ENCODE peak calls at places on chromosomes 7 and 10, in nine cellular contexts. One of them, this sample, is unnamed.

GRCh38 chr10:132136689-132137088 is 50.1 kb upstream of the DPYSL4 start:
- DNase-seq in transverse colon: no peak
- DNase-seq in breast epithelium: no peak
- DNase-seq in HCT116: no peak
- DNase-seq in stomach: no peak
- DNase-seq in suprapubic skin: peak
- DNase-seq in K562: no peak
- DNase-seq in upper lobe of left lung: no peak
- DNase-seq in esophagus muscularis mucosa: no peak
- DNase-seq in this sample: no peak

GRCh38 chr10:100799881-100800280 is 54.5 kb downstream of the PAX2 start:
- DNase-seq in transverse colon: no peak
- DNase-seq in breast epithelium: no peak
- DNase-seq in HCT116: no peak
- DNase-seq in stomach: no peak
- DNase-seq in suprapubic skin: no peak
- DNase-seq in K562: no peak
- DNase-seq in upper lobe of left lung: no peak
- DNase-seq in esophagus muscularis mucosa: no peak
- DNase-seq in this sample: no peak

GRCh38 chr10:78579586-78579985 is 489.2 kb upstream of the ZMIZ1 start:
- DNase-seq in transverse colon: no peak
- DNase-seq in breast epithelium: no peak
- DNase-seq in HCT116: no peak
- DNase-seq in stomach: no peak
- DNase-seq in suprapubic skin: no peak
- DNase-seq in K562: no peak
- DNase-seq in upper lobe of left lung: no peak
- DNase-seq in esophagus muscularis mucosa: no peak
- DNase-seq in this sample: no peak

GRCh38 chr10:59674211-59674836 is 35.3 kb downstream of the SLC16A9 start:
- DNase-seq in transverse colon: peak
- DNase-seq in breast epithelium: no peak
- DNase-seq in HCT116: no peak
- DNase-seq in stomach: no peak
- DNase-seq in suprapubic skin: no peak
- DNase-seq in K562: no peak
- DNase-seq in upper lobe of left lung: no peak
- DNase-seq in esophagus muscularis mucosa: no peak
- DNase-seq in this sample: no peak

GRCh38 chr7:90825779-90826178 is 229.7 kb downstream of the CDK14 start:
- DNase-seq in transverse colon: no peak
- DNase-seq in breast epithelium: no peak
- DNase-seq in HCT116: no peak
- DNase-seq in stomach: no peak
- DNase-seq in suprapubic skin: no peak
- DNase-seq in K562: no peak
- DNase-seq in upper lobe of left lung: no peak
- DNase-seq in esophagus muscularis mucosa: no peak
- DNase-seq in this sample: no peak

GRCh38 chr10:132746801-132747625 is 38.9 kb downstream of the NKX6-2 start:
- DNase-seq in transverse colon: no peak
- DNase-seq in breast epithelium: no peak
- DNase-seq in HCT116: no peak
- DNase-seq in stomach: no peak
- DNase-seq in suprapubic skin: no peak
- DNase-seq in K562: no peak
- DNase-seq in upper lobe of left lung: no peak
- DNase-seq in esophagus muscularis mucosa: no peak
- DNase-seq in this sample: no peak

GRCh38 chr10:48526371-48526821 is 78.5 kb downstream of the ARHGAP22 start:
- DNase-seq in transverse colon: no peak
- DNase-seq in breast epithelium: no peak
- DNase-seq in HCT116: no peak
- DNase-seq in stomach: peak
- DNase-seq in suprapubic skin: no peak
- DNase-seq in K562: no peak
- DNase-seq in upper lobe of left lung: no peak
- DNase-seq in esophagus muscularis mucosa: no peak
- DNase-seq in this sample: no peak

GRCh38 chr7:36284470-36284869 is 105.2 kb upstream of the ANLN start:
- DNase-seq in transverse colon: no peak
- DNase-seq in breast epithelium: no peak
- DNase-seq in HCT116: no peak
- DNase-seq in stomach: no peak
- DNase-seq in suprapubic skin: no peak
- DNase-seq in K562: no peak
- DNase-seq in upper lobe of left lung: no peak
- DNase-seq in esophagus muscularis mucosa: no peak
- DNase-seq in this sample: no peak

GRCh38 chr10:89416465-89416864 is 2.1 kb downstream of the IFIT5 start:
- DNase-seq in transverse colon: no peak
- DNase-seq in breast epithelium: no peak
- DNase-seq in HCT116: no peak
- DNase-seq in stomach: no peak
- DNase-seq in suprapubic skin: no peak
- DNase-seq in K562: no peak
- DNase-seq in upper lobe of left lung: no peak
- DNase-seq in esophagus muscularis mucosa: no peak
- DNase-seq in this sample: no peak

GRCh38 chr10:89413398-89413912 is 913 bp upstream of the IFIT5 start:
- DNase-seq in transverse colon: no peak
- DNase-seq in breast epithelium: no peak
- DNase-seq in HCT116: no peak
- DNase-seq in stomach: no peak
- DNase-seq in suprapubic skin: no peak
- DNase-seq in K562: no peak
- DNase-seq in upper lobe of left lung: no peak
- DNase-seq in esophagus muscularis mucosa: no peak
- DNase-seq in this sample: no peak

GRCh38 chr10:89414879-89415821 is 782 bp downstream of the IFIT5 start:
- DNase-seq in transverse colon: peak
- DNase-seq in breast epithelium: peak
- DNase-seq in HCT116: no peak
- DNase-seq in stomach: peak
- DNase-seq in suprapubic skin: peak
- DNase-seq in K562: no peak
- DNase-seq in upper lobe of left lung: peak
- DNase-seq in esophagus muscularis mucosa: no peak
- DNase-seq in this sample: no peak

GRCh38 chr10:89419548-89419947 is 5.2 kb downstream of the IFIT5 start:
- DNase-seq in transverse colon: no peak
- DNase-seq in breast epithelium: no peak
- DNase-seq in HCT116: no peak
- DNase-seq in stomach: no peak
- DNase-seq in suprapubic skin: no peak
- DNase-seq in K562: peak
- DNase-seq in upper lobe of left lung: no peak
- DNase-seq in esophagus muscularis mucosa: no peak
- DNase-seq in this sample: no peak

DNA sequence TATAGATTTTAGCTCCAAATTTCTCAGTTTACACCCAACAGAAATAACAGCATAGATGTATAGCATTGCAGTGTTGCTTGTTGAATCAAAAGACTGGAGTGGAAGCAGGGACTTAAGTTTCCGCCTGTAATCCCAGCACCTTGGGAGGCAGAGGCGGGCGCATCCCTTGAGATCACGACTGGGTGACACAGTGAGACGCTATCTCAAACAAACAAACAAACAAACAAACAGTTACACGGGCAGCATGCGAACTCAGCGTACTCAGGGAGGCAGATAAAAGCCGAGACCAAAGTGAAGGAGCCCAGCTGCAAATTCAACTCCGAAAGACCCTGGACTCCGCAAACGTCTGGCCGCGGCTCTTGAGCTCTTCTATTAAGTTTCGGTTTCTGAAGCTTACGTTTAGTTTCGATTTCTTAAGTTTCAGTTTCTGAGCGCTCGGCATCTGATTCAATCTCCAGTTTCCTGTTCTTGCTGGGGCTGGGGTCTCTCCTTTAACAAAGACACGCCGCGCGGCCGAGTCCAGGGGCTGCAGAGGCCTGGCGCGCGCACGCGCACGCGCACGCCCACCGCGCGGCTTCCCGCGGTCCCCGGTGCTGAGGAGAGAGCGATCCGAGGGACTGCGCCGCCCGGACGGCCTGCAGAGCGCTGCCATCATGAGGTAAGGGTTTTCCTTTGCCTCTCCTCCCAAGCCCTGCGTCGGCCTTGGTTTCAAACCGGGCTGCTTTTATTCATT is at the start of gene IFIT5:
- DNase-seq in transverse colon: peak
- DNase-seq in breast epithelium: peak
- DNase-seq in HCT116: no peak
- DNase-seq in stomach: peak
- DNase-seq in suprapubic skin: peak
- DNase-seq in K562: peak
- DNase-seq in upper lobe of left lung: peak
- DNase-seq in esophagus muscularis mucosa: peak
- DNase-seq in this sample: no peak
- TF ChIP-seq POLR2A in transverse colon: no peak
- TF ChIP-seq POLR2A in breast epithelium: peak
- TF ChIP-seq POLR2A in HCT116: peak
- TF ChIP-seq POLR2A in stomach: no peak
- TF ChIP-seq POLR2A in suprapubic skin: no peak
- TF ChIP-seq POLR2A in K562: no peak
- TF ChIP-seq POLR2A in upper lobe of left lung: peak
- TF ChIP-seq POLR2A in esophagus muscularis mucosa: peak
- TF ChIP-seq POLR2A in this sample: peak

DNA sequence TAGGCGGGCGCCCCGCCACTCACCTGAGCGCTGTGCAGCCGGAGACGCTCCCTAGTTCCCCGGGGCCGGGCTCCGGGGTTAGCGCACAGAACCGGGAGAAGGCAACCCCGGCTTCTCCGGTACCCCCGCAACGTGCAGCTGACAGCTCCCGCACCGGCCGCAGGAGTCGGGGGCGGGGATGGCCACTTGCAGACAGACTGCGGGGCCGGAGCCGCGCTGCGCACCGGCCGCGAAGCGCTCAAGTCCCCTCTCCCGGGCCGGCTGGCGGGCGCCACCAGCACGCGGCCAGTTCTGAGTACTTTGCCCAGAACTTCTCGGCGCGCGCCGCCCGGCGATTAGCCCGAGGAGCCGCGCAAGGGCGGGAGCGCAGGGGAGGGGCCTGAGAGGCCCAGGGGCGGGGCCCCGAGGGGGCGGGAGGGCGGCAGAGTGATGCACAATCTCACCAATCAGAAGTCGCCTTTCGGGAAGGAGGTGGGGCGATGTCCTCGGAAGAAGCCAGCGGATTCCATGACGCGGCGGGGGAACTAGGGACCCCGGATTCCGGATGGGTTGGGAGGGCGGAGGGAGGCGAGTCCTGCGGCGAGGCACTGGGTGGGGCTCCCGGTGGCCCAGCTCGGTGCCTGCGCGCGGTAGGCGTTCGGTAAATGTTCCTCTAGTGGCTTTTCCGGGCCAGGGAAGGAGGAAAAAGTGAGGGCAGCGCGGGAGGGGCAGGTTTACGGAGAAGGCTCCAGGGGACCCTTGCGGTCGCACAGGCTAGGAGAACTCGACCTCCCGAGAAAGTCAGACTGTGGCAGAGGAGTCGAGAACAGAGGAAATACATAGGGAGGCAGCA is at the start of gene OSBPL3:
- DNase-seq in transverse colon: peak
- DNase-seq in breast epithelium: peak
- DNase-seq in HCT116: peak
- DNase-seq in stomach: peak
- DNase-seq in suprapubic skin: peak
- DNase-seq in K562: peak
- DNase-seq in upper lobe of left lung: peak
- DNase-seq in esophagus muscularis mucosa: peak
- DNase-seq in this sample: peak
- TF ChIP-seq POLR2AphosphoS5 in transverse colon: peak
- TF ChIP-seq POLR2AphosphoS5 in breast epithelium: peak
- TF ChIP-seq POLR2AphosphoS5 in HCT116: peak
- TF ChIP-seq POLR2AphosphoS5 in stomach: peak
- TF ChIP-seq POLR2AphosphoS5 in suprapubic skin: no peak
- TF ChIP-seq POLR2AphosphoS5 in K562: peak
- TF ChIP-seq POLR2AphosphoS5 in upper lobe of left lung: no peak
- TF ChIP-seq POLR2AphosphoS5 in esophagus muscularis mucosa: peak
- TF ChIP-seq POLR2AphosphoS5 in this sample: peak

GRCh38 chr10:21493841-21494220 is 31.7 kb downstream of the SKIDA1 start:
- DNase-seq in transverse colon: no peak
- DNase-seq in breast epithelium: no peak
- DNase-seq in HCT116: no peak
- DNase-seq in stomach: no peak
- DNase-seq in suprapubic skin: no peak
- DNase-seq in K562: no peak
- DNase-seq in upper lobe of left lung: no peak
- DNase-seq in esophagus muscularis mucosa: no peak
- DNase-seq in this sample: no peak
- H3K4me3 ChIP-seq in transverse colon: peak
- H3K4me3 ChIP-seq in breast epithelium: no peak
- H3K4me3 ChIP-seq in HCT116: no peak
- H3K4me3 ChIP-seq in stomach: peak
- H3K4me3 ChIP-seq in suprapubic skin: peak
- H3K4me3 ChIP-seq in K562: no peak
- H3K4me3 ChIP-seq in upper lobe of left lung: peak
- H3K4me3 ChIP-seq in esophagus muscularis mucosa: peak
- H3K4me3 ChIP-seq in this sample: no peak

GRCh38 chr7:4738711-4739527 is 36.5 kb upstream of the AP5Z1 start:
- DNase-seq in transverse colon: no peak
- DNase-seq in breast epithelium: no peak
- DNase-seq in HCT116: peak
- DNase-seq in stomach: peak
- DNase-seq in suprapubic skin: no peak
- DNase-seq in K562: peak
- DNase-seq in upper lobe of left lung: peak
- DNase-seq in esophagus muscularis mucosa: no peak
- DNase-seq in this sample: no peak
- TF ChIP-seq POLR2A in transverse colon: no peak
- TF ChIP-seq POLR2A in breast epithelium: no peak
- TF ChIP-seq POLR2A in HCT116: no peak
- TF ChIP-seq POLR2A in stomach: no peak
- TF ChIP-seq POLR2A in suprapubic skin: no peak
- TF ChIP-seq POLR2A in K562: peak
- TF ChIP-seq POLR2A in upper lobe of left lung: no peak
- TF ChIP-seq POLR2A in esophagus muscularis mucosa: no peak
- TF ChIP-seq POLR2A in this sample: no peak

This sample was measured in vagina.